ENCODE peak calls at places on chromosomes 11 and 22, in four cellular contexts. M is upper lobe of right lung, P is PC-9, N is occipital lobe. G is an unnamed sample.

GRCh38 chr22:30212363-30212995 is 34.1 kb downstream of the LIF start:
- DNase-seq in M (peak; percentile 91), N (no peak), P (peak; percentile 89), G (peak; percentile 86)

GRCh38 chr22:37976547-37976946 is 7.8 kb downstream of the SOX10 start:
- DNase-seq in N (no peak), P (no peak), M (no peak), G (no peak)

GRCh38 chr11:96102664-96103068 is 178.8 kb upstream of the MTMR2 start:
- DNase-seq in N (no peak), M (no peak), P (no peak), G (no peak)

GRCh38 chr22:47248925-47249324 is 486.5 kb downstream of the TBC1D22A start:
- DNase-seq in M (no peak), P (no peak), N (no peak), G (peak; percentile 14)

GRCh38 chr22:44543781-44544181 is 45.7 kb upstream of the RTL6 start:
- DNase-seq in N (no peak), M (peak; percentile 46), P (peak; percentile 12), G (no peak)

GRCh38 chr11:11346249-11346648 is 6.8 kb downstream of the CSNK2A3 start:
- DNase-seq in N (no peak), M (no peak), P (no peak), G (no peak)

GRCh38 chr22:20569059-20570058 is 61.9 kb downstream of the MED15 start:
- DNase-seq in M (peak; percentile 93), N (peak; percentile 47), P (peak; percentile 85), G (no peak)

GRCh38 chr11:87081358-87081757 is 43.6 kb downstream of the TMEM135 start:
- DNase-seq in N (no peak), P (no peak), M (no peak), G (no peak)

GRCh38 chr11:64844330-64845124 is at the start of gene CDC42BPG:
- DNase-seq in N (no peak), P (peak; percentile 94), M (peak; percentile 94), G (peak; percentile 89)

GRCh38 chr22:32723632-32724031 is 77.9 kb upstream of the TIMP3 start:
- DNase-seq in P (peak; percentile 60), N (no peak), M (peak; percentile 89), G (peak; percentile 74)

GRCh38 chr22:32444068-32444467 is 20.2 kb downstream of the BPIFC start:
- DNase-seq in P (peak; percentile 25), N (no peak), M (no peak), G (no peak)

GRCh38 chr11:72676874-72677341 is 2.7 kb upstream of the PDE2A start:
- DNase-seq in N (peak; percentile 29), M (peak; percentile 82), P (peak; percentile 64), G (peak; percentile 70)

GRCh38 chr22:37334859-37335818 is 52.8 kb downstream of the CYTH4 start:
- DNase-seq in P (no peak), M (no peak), N (no peak), G (no peak)

GRCh38 chr11:86447763-86448480 is 73.2 kb downstream of the CCDC81 start:
- DNase-seq in M (no peak), P (no peak), N (no peak), G (no peak)

GRCh38 chr22:18126606-18127005 is 16.0 kb downstream of the TUBA8 start:
- DNase-seq in P (no peak), N (no peak), M (peak; percentile 41), G (no peak)

GRCh38 chr11:80163441-80163840 is 722.6 kb upstream of the TENM4 start:
- DNase-seq in N (no peak), M (no peak), P (no peak), G (no peak)

GRCh38 chr11:32400670-32401369 is 34.5 kb downstream of the WT1 start:
- DNase-seq in N (no peak), M (no peak), P (no peak), G (no peak)

GRCh38 chr11:67435031-67435726 is 2.3 kb downstream of the PTPRCAP start:
- DNase-seq in M (no peak), P (peak; percentile 47), N (no peak), G (no peak)

GRCh38 chr11:126210871-126211235 is 597 bp downstream of the RPUSD4 start:
- DNase-seq in P (no peak), M (no peak), N (no peak), G (no peak)

GRCh38 chr11:112877561-112877960 is 83.7 kb upstream of the NCAM1 start:
- DNase-seq in M (no peak), P (no peak), N (no peak), G (no peak)

GRCh38 chr22:29146771-29147170 is 58.9 kb upstream of the EMID1 start:
- DNase-seq in M (peak; percentile 41), N (no peak), P (no peak), G (no peak)

GRCh38 chr22:29031236-29031982 is 30.2 kb downstream of the C22orf31 start:
- DNase-seq in N (no peak), M (peak; percentile 71), P (peak; percentile 60), G (no peak)

GRCh38 chr22:24198682-24199052 is 17.4 kb downstream of the SUSD2 start:
- DNase-seq in P (no peak), N (no peak), M (no peak), G (no peak)

GRCh38 chr22:35299217-35299716 is 427 bp upstream of the TOM1 start:
- DNase-seq in M (no peak), P (no peak), N (no peak), G (peak; percentile 40)

GRCh38 chr22:36824655-36825054 is 7.8 kb upstream of the PVALB start:
- DNase-seq in P (no peak), M (no peak), N (no peak), G (no peak)

GRCh38 chr11:3058753-3059664 is 1.8 kb upstream of the CARS1 start:
- DNase-seq in P (peak; percentile 70), N (no peak), M (no peak), G (no peak)

GRCh38 chr11:44470849-44471248 is 94.6 kb upstream of the CD82 start:
- DNase-seq in M (no peak), P (no peak), N (no peak), G (no peak)

GRCh38 chr11:130583866-130584265 is 135.4 kb downstream of the ADAMTS15 start:
- DNase-seq in P (no peak), N (no peak), M (no peak), G (no peak)

GRCh38 chr22:37025500-37026070 is 6.0 kb downstream of the MPST start:
- DNase-seq in M (no peak), N (no peak), P (no peak), G (no peak)

GRCh38 chr11:45208135-45208534 is 61.7 kb downstream of the PRDM11 start:
- DNase-seq in N (no peak), P (no peak), M (no peak), G (no peak)

GRCh38 chr11:76768091-76769047 is 14.8 kb upstream of the TSKU start:
- DNase-seq in N (no peak), P (no peak), M (peak; percentile 80), G (peak; percentile 68)

GRCh38 chr22:21455334-21456089 is 11.7 kb upstream of the TMEM191C start:
- DNase-seq in P (no peak), N (no peak), M (peak; percentile 47), G (no peak)